ENCODE peak calls at places on chromosomes 5 and 9, in nine cellular contexts. S, V, W, R, J, A, C, T and H are unnamed samples. For H3K4me1, the result is how much of the 10 kb centered on the place peaks cover.

GRCh38 chr9:134234001-134234660 is 69.8 kb upstream of the RNU6ATAC start:
- DNase-seq in S (no peak), V (no peak), W (no peak), R (no peak), J (no peak), A (no peak), C (no peak), T (no peak), H (no peak)

GRCh38 chr5:31811210-31811609 is 172.3 kb downstream of the PDZD2 start:
- DNase-seq in S (peak), V (peak), W (no peak), R (peak), J (peak), A (no peak), C (no peak), T (no peak), H (no peak)

GRCh38 chr9:26947736-26948135 is 694 bp upstream of the PLAA start:
- DNase-seq in S (no peak), V (no peak), W (no peak), R (no peak), J (no peak), A (no peak), C (peak), T (no peak), H (no peak)

GRCh38 chr5:140967226-140967893 is 1.1 kb downstream of the PCDHAC2 start:
- DNase-seq in S (no peak), V (no peak), W (no peak), R (no peak), J (no peak), A (no peak), C (no peak), T (no peak), H (no peak)

GRCh38 chr5:926416-927171 is 33.9 kb downstream of the TRIP13 start:
- DNase-seq in S (no peak), V (no peak), W (peak), R (peak), J (peak), A (peak), C (no peak), T (no peak), H (no peak)

GRCh38 chr5:139638090-139638735 is 9.9 kb upstream of the CXXC5 start:
- DNase-seq in S (peak), V (no peak), W (peak), R (peak), J (peak), A (peak), C (peak), T (no peak), H (peak)

GRCh38 chr9:35396560-35397215 is 93.2 kb upstream of the RUSC2 start:
- DNase-seq in S (no peak), V (no peak), W (no peak), R (no peak), J (no peak), A (no peak), C (no peak), T (no peak), H (no peak)

GRCh38 chr5:2657151-2657550 is 94.3 kb downstream of the IRX2 start:
- DNase-seq in S (no peak), V (no peak), W (no peak), R (no peak), J (no peak), A (no peak), C (no peak), T (no peak), H (no peak)

GRCh38 chr9:104386020-104386419 is 118.0 kb upstream of the OR13F1 start:
- DNase-seq in S (no peak), V (no peak), W (no peak), R (no peak), J (no peak), A (no peak), C (no peak), T (no peak), H (no peak)

GRCh38 chr5:17838506-17838905 is 204.2 kb downstream of the TAF11L14 start:
- DNase-seq in S (no peak), V (no peak), W (no peak), R (no peak), J (no peak), A (no peak), C (no peak), T (no peak), H (no peak)

GRCh38 chr5:76720988-76721569 is 5.2 kb downstream of the F2R start:
- DNase-seq in S (no peak), V (no peak), W (no peak), R (peak), J (no peak), A (no peak), C (no peak), T (no peak), H (no peak)
- H3K27ac ChIP-seq in S (no peak), V (no peak), W (no peak), R (no peak), J (no peak), A (no peak), C (no peak), T (no peak), H (no peak)

DNA sequence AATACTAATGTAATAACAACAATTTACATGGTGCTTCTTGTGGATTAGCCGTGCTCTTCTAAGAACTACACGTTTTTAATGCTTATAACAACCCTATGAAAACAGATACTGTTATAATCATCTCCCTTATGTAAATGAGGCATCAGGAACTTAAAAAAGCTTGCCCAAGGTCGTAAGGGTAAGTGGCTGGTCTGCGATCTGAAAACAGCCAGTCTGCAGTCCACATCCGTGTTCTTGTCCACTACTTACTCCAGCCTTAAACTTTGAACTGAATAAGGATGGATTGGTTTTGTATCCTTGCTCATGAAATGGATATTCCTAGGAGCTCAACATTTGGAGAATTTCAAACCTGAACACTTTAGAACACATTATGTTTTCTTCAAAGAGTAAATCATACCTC is 26.7 kb downstream of the PAM start:
- DNase-seq in S (no peak), V (no peak), W (no peak), R (no peak), J (no peak), A (no peak), C (no peak), T (no peak), H (no peak)
- H3K4me1 ChIP-seq in S (under half), V (under half), W (under half), R (under half), J (half or more), A (under half), C (under half), T (under half), H (half or more)

GRCh38 chr5:88661870-88662207 is 221.1 kb downstream of the MEF2C start:
- DNase-seq in S (no peak), V (no peak), W (no peak), R (no peak), J (no peak), A (no peak), C (no peak), T (no peak), H (no peak)
- H3K27ac ChIP-seq in S (peak), V (no peak), W (no peak), R (no peak), J (no peak), A (no peak), C (no peak), T (no peak), H (no peak)

GRCh38 chr5:151024440-151024839 is 4.0 kb downstream of the GPX3 start:
- DNase-seq in S (no peak), V (no peak), W (no peak), R (no peak), J (no peak), A (no peak), C (no peak), T (no peak), H (no peak)
- H3K4me1 ChIP-seq in S (half or more), V (under half), W (half or more), R (under half), J (half or more), A (under half), C (under half), T (under half), H (half or more)